ENCODE peak calls at places on chromosome 17, in five cellular contexts. V is K562, S is SK-N-SH, M is HepG2, R is GM12878. O is an unnamed sample.

GRCh38 chr17:55089955-55090573 is 121.5 kb downstream of the STXBP4 start:
- DNase-seq in V (peak; percentile 49), S (no peak), M (peak; percentile 18), R (peak; percentile 79), O (no peak)

GRCh38 chr17:57548421-57549385 is 196.4 kb downstream of the CCDC182 start:
- DNase-seq in V (no peak), S (no peak), M (peak; percentile 81), R (no peak), O (peak; percentile 29)

GRCh38 chr17:21511368-21512195 is 135.4 kb downstream of the KCNJ12 start:
- DNase-seq in V (peak; percentile 46), S (peak; percentile 89), M (peak; percentile 38), R (no peak), O (peak; percentile 77)

GRCh38 chr17:49382556-49382955 is 20.5 kb upstream of the ZNF652 start:
- DNase-seq in V (no peak), S (no peak), M (no peak), R (no peak), O (no peak)

GRCh38 chr17:66830451-66830850 is 4.5 kb upstream of the CACNG5 start:
- DNase-seq in V (no peak), S (no peak), M (no peak), R (no peak), O (no peak)

GRCh38 chr17:21214015-21214776 is at the start of gene TMEM11:
- DNase-seq in V (peak; percentile 88), S (peak; percentile 99), M (peak; percentile 86), R (peak; percentile 71), O (peak; percentile 97)

GRCh38 chr17:57293077-57293476 is 36.8 kb downstream of the MSI2 start:
- DNase-seq in V (no peak), S (no peak), M (peak; percentile 92), R (no peak), O (no peak)

GRCh38 chr17:74512624-74513084 is 18.6 kb downstream of the CD300LB start:
- DNase-seq in V (no peak), S (no peak), M (no peak), R (peak; percentile 26), O (no peak)

GRCh38 chr17:81422776-81423697 is 27.8 kb downstream of the BAHCC1 start:
- DNase-seq in V (peak; percentile 53), S (peak; percentile 86), M (peak; percentile 60), R (no peak), O (no peak)

GRCh38 chr17:82013772-82014321 is 8.8 kb downstream of the CENPX start:
- DNase-seq in V (no peak), S (no peak), M (peak; percentile 79), R (no peak), O (no peak)

GRCh38 chr17:17605747-17606083 is 14.2 kb upstream of the PEMT start:
- DNase-seq in V (peak; percentile 2), S (no peak), M (no peak), R (no peak), O (no peak)

GRCh38 chr17:10295728-10296343 is 77.0 kb downstream of the MYH13 start:
- DNase-seq in V (peak; percentile 56), S (peak; percentile 49), M (peak; percentile 52), R (peak; percentile 21), O (peak; percentile 73)

GRCh38 chr17:4059656-4060055 is 83.2 kb downstream of the ZZEF1 start:
- DNase-seq in V (no peak), S (no peak), M (no peak), R (no peak), O (no peak)

GRCh38 chr17:39306028-39306427 is 80.3 kb upstream of the STAC2 start:
- DNase-seq in V (no peak), S (no peak), M (no peak), R (no peak), O (no peak)

GRCh38 chr17:17071531-17072360 is 29.5 kb downstream of the MPRIP start:
- DNase-seq in V (no peak), S (no peak), M (no peak), R (no peak), O (no peak)

GRCh38 chr17:3635474-3636153 is 436 bp downstream of the SHPK start:
- DNase-seq in V (no peak), S (peak; percentile 41), M (peak; percentile 77), R (no peak), O (peak; percentile 20)

GRCh38 chr17:73787721-73788051 is 143.4 kb upstream of the SDK2 start:
- DNase-seq in V (no peak), S (no peak), M (no peak), R (no peak), O (no peak)

GRCh38 chr17:79154446-79154845 is 79.8 kb downstream of the ENGASE start:
- DNase-seq in V (no peak), S (peak; percentile 70), M (no peak), R (no peak), O (no peak)

GRCh38 chr17:61203765-61204164 is 195.9 kb upstream of the TBX2 start:
- DNase-seq in V (no peak), S (no peak), M (no peak), R (no peak), O (no peak)

GRCh38 chr17:27540300-27541105 is 84.3 kb downstream of the KSR1 start:
- DNase-seq in V (no peak), S (no peak), M (peak; percentile 66), R (no peak), O (no peak)

GRCh38 chr17:32739722-32740121 is 137.2 kb downstream of the MYO1D start:
- DNase-seq in V (no peak), S (no peak), M (no peak), R (no peak), O (no peak)

GRCh38 chr17:16199093-16199492 is 16.2 kb downstream of the NCOR1 start:
- DNase-seq in V (no peak), S (no peak), M (no peak), R (no peak), O (no peak)

GRCh38 chr17:3889613-3890012 is 3.2 kb downstream of the CAMKK1 start:
- DNase-seq in V (no peak), S (no peak), M (no peak), R (no peak), O (no peak)

GRCh38 chr17:79039171-79039570 is 15.2 kb downstream of the C1QTNF1 start:
- DNase-seq in V (no peak), S (no peak), M (no peak), R (no peak), O (no peak)

GRCh38 chr17:39525801-39526506 is 64.7 kb downstream of the CDK12 start:
- DNase-seq in V (no peak), S (no peak), M (no peak), R (no peak), O (no peak)

GRCh38 chr17:80279895-80280294 is 19.2 kb downstream of the RNF213 start:
- DNase-seq in V (no peak), S (peak; percentile 57), M (no peak), R (no peak), O (no peak)

GRCh38 chr17:51455931-51456330 is 195.6 kb downstream of the UTP18 start:
- DNase-seq in V (no peak), S (no peak), M (no peak), R (no peak), O (no peak)

GRCh38 chr17:45867171-45867570 is 22.5 kb downstream of the SPPL2C start:
- DNase-seq in V (no peak), S (no peak), M (no peak), R (no peak), O (no peak)

GRCh38 chr17:67531291-67531690 is 154.2 kb downstream of the PITPNC1 start:
- DNase-seq in V (no peak), S (peak; percentile 50), M (no peak), R (no peak), O (no peak)

GRCh38 chr17:13410874-13411273 is 190.9 kb downstream of the HS3ST3A1 start:
- DNase-seq in V (no peak), S (no peak), M (peak; percentile 57), R (no peak), O (no peak)

GRCh38 chr17:62000186-62000585 is 64.9 kb downstream of the MED13 start:
- DNase-seq in V (no peak), S (no peak), M (no peak), R (no peak), O (peak; percentile 14)

GRCh38 chr17:4118095-4118743 is 24.6 kb downstream of the ZZEF1 start:
- DNase-seq in V (no peak), S (no peak), M (no peak), R (no peak), O (no peak)

GRCh38 chr17:59296190-59296589 is 35.3 kb upstream of the YPEL2 start:
- DNase-seq in V (no peak), S (no peak), M (no peak), R (no peak), O (no peak)
- TF ChIP-seq FOXM1 in V (no peak), S (no peak), M (no peak), R (no peak), O (no peak)

GRCh38 chr17:59651346-59651745 is 31.7 kb downstream of the CLTC start:
- DNase-seq in V (no peak), S (no peak), M (no peak), R (no peak), O (no peak)
- TF ChIP-seq FOXM1 in V (no peak), S (no peak), M (no peak), R (no peak), O (no peak)

GRCh38 chr17:2103456-2103855 is 48.6 kb downstream of the HIC1 start:
- DNase-seq in V (no peak), S (no peak), M (no peak), R (no peak), O (no peak)

GRCh38 chr17:2105663-2106062 is 50.8 kb downstream of the HIC1 start:
- DNase-seq in V (no peak), S (no peak), M (no peak), R (no peak), O (no peak)

GRCh38 chr17:2101448-2102257 is 46.8 kb downstream of the HIC1 start:
- DNase-seq in V (no peak), S (no peak), M (no peak), R (no peak), O (peak; percentile 33)

GRCh38 chr17:2106308-2106707 is 51.4 kb downstream of the HIC1 start:
- DNase-seq in V (no peak), S (no peak), M (no peak), R (no peak), O (no peak)

GRCh38 chr17:2102931-2103398 is 48.1 kb downstream of the HIC1 start:
- DNase-seq in V (no peak), S (no peak), M (no peak), R (no peak), O (no peak)
- TF ChIP-seq FOXM1 in V (no peak), S (no peak), M (no peak), R (no peak), O (no peak)

DNA sequence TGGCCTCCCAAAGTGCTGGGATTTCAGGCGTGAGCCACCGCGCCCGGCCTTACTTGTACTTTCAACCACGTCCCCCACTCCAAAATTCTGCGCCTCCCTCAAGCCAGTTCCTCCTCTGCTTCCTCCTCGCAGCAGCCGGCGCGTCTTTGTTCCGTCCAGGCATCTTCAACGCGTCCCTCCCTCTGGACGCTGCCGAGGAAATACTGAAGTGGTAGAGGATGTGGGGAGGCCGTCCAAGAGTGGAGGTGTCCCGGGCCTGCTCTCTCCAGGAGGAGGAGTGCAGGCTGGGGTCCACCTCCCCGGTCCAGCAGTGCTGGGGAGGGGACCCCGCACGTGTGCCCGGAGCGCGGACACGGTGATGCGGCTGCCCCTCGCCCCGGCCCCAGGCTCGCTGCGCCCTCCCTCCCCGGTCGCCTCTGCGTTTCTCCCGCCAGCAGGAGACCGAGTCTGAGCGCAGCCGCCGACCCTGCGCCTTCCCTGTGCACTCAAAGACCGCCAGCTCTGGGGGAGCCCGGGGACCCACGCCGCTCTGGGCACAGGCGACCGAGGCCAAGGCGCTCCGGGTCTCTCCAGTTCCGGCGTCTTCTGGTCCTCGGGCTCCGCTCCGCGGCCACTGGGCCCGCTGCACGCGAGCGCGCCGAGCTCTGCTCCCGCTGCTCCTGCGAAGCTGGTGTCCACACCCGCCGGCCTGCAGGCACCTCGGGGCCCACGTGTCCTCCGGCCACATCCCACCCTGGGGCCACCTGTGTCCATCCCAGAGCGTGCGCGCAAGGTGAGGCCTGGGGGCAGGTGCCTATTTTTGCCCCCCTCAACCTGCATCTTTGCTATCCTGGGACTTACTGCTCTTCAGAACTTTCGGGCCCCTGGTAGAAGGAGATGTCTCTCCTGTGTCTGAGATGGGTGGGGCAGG is 31.7 kb downstream of the OSBPL7 start:
- DNase-seq in V (peak; percentile 26), S (peak; percentile 96), M (no peak), R (no peak), O (peak; percentile 85)
- TF ChIP-seq FOXM1 in V (no peak), S (no peak), M (peak; percentile 37), R (no peak), O (no peak)

O was measured in HEK293T.